ENCODE peak calls at places on chromosomes 7 and 10, in ten cellular contexts. One of them, this sample, is unnamed.

GRCh38 chr10:17989908-17990767 is 38.4 kb downstream of the SLC39A12 start:
- DNase-seq in AG04450: no peak
- DNase-seq in type B pancreatic cell: no peak
- DNase-seq in M059J: peak
- DNase-seq in A549: peak
- DNase-seq in neural progenitor cell: no peak
- DNase-seq in spleen: no peak
- DNase-seq in naive thymus-derived CD4-positive, alpha-beta T cell: no peak
- DNase-seq in ELF-1: no peak
- DNase-seq in ovary: no peak
- DNase-seq in this sample: no peak

GRCh38 chr10:132677905-132678298 is 108.0 kb downstream of the NKX6-2 start:
- DNase-seq in AG04450: no peak
- DNase-seq in type B pancreatic cell: peak
- DNase-seq in M059J: no peak
- DNase-seq in A549: no peak
- DNase-seq in neural progenitor cell: no peak
- DNase-seq in spleen: no peak
- DNase-seq in naive thymus-derived CD4-positive, alpha-beta T cell: no peak
- DNase-seq in ELF-1: no peak
- DNase-seq in ovary: peak
- DNase-seq in this sample: no peak

GRCh38 chr7:152462995-152463713 is 27.4 kb upstream of the KMT2C start:
- DNase-seq in AG04450: peak
- DNase-seq in type B pancreatic cell: no peak
- DNase-seq in M059J: peak
- DNase-seq in A549: no peak
- DNase-seq in neural progenitor cell: peak
- DNase-seq in spleen: no peak
- DNase-seq in naive thymus-derived CD4-positive, alpha-beta T cell: no peak
- DNase-seq in ELF-1: peak
- DNase-seq in ovary: peak
- DNase-seq in this sample: no peak

GRCh38 chr7:47884675-47885074 is 63.6 kb downstream of the PKD1L1 start:
- DNase-seq in AG04450: no peak
- DNase-seq in type B pancreatic cell: no peak
- DNase-seq in M059J: no peak
- DNase-seq in A549: no peak
- DNase-seq in neural progenitor cell: no peak
- DNase-seq in spleen: no peak
- DNase-seq in naive thymus-derived CD4-positive, alpha-beta T cell: no peak
- DNase-seq in ELF-1: no peak
- DNase-seq in ovary: no peak
- DNase-seq in this sample: no peak

GRCh38 chr7:51326646-51327286 is 10.2 kb upstream of the COBL start:
- DNase-seq in AG04450: no peak
- DNase-seq in type B pancreatic cell: peak
- DNase-seq in M059J: no peak
- DNase-seq in A549: no peak
- DNase-seq in neural progenitor cell: peak
- DNase-seq in spleen: peak
- DNase-seq in naive thymus-derived CD4-positive, alpha-beta T cell: no peak
- DNase-seq in ELF-1: peak
- DNase-seq in ovary: no peak
- DNase-seq in this sample: no peak

GRCh38 chr10:63866075-63866746 is 345.0 kb downstream of the REEP3 start:
- DNase-seq in AG04450: no peak
- DNase-seq in type B pancreatic cell: peak
- DNase-seq in M059J: peak
- DNase-seq in A549: peak
- DNase-seq in neural progenitor cell: peak
- DNase-seq in spleen: no peak
- DNase-seq in naive thymus-derived CD4-positive, alpha-beta T cell: peak
- DNase-seq in ELF-1: peak
- DNase-seq in ovary: peak
- DNase-seq in this sample: no peak

GRCh38 chr7:107563761-107564552 is at the start of the genes COG5 and DUS4L:
- DNase-seq in AG04450: peak
- DNase-seq in type B pancreatic cell: peak
- DNase-seq in M059J: peak
- DNase-seq in A549: peak
- DNase-seq in neural progenitor cell: peak
- DNase-seq in spleen: peak
- DNase-seq in naive thymus-derived CD4-positive, alpha-beta T cell: peak
- DNase-seq in ELF-1: peak
- DNase-seq in ovary: peak
- DNase-seq in this sample: no peak

GRCh38 chr10:13987472-13987871 is 343.3 kb downstream of the FRMD4A start:
- DNase-seq in AG04450: no peak
- DNase-seq in type B pancreatic cell: no peak
- DNase-seq in M059J: peak
- DNase-seq in A549: peak
- DNase-seq in neural progenitor cell: no peak
- DNase-seq in spleen: no peak
- DNase-seq in naive thymus-derived CD4-positive, alpha-beta T cell: no peak
- DNase-seq in ELF-1: no peak
- DNase-seq in ovary: no peak
- DNase-seq in this sample: no peak

GRCh38 chr10:97757471-97757870 is 14.3 kb downstream of the SFRP5 start:
- DNase-seq in AG04450: no peak
- DNase-seq in type B pancreatic cell: no peak
- DNase-seq in M059J: no peak
- DNase-seq in A549: no peak
- DNase-seq in neural progenitor cell: no peak
- DNase-seq in spleen: no peak
- DNase-seq in naive thymus-derived CD4-positive, alpha-beta T cell: no peak
- DNase-seq in ELF-1: no peak
- DNase-seq in ovary: no peak
- DNase-seq in this sample: no peak

GRCh38 chr7:7701513-7701912 is 16.9 kb downstream of the RPA3 start:
- DNase-seq in AG04450: no peak
- DNase-seq in type B pancreatic cell: no peak
- DNase-seq in M059J: no peak
- DNase-seq in A549: no peak
- DNase-seq in neural progenitor cell: no peak
- DNase-seq in spleen: no peak
- DNase-seq in naive thymus-derived CD4-positive, alpha-beta T cell: no peak
- DNase-seq in ELF-1: no peak
- DNase-seq in ovary: no peak
- DNase-seq in this sample: no peak

GRCh38 chr7:22943997-22944396 is 69.9 kb downstream of the HYCC1 start:
- DNase-seq in AG04450: peak
- DNase-seq in type B pancreatic cell: no peak
- DNase-seq in M059J: no peak
- DNase-seq in A549: no peak
- DNase-seq in neural progenitor cell: peak
- DNase-seq in spleen: no peak
- DNase-seq in naive thymus-derived CD4-positive, alpha-beta T cell: no peak
- DNase-seq in ELF-1: no peak
- DNase-seq in ovary: no peak
- DNase-seq in this sample: no peak

GRCh38 chr7:24923172-24923865 is 56.7 kb downstream of the OSBPL3 start:
- DNase-seq in AG04450: no peak
- DNase-seq in type B pancreatic cell: no peak
- DNase-seq in M059J: no peak
- DNase-seq in A549: no peak
- DNase-seq in neural progenitor cell: no peak
- DNase-seq in spleen: no peak
- DNase-seq in naive thymus-derived CD4-positive, alpha-beta T cell: no peak
- DNase-seq in ELF-1: no peak
- DNase-seq in ovary: no peak
- DNase-seq in this sample: no peak

GRCh38 chr7:28891192-28891872 is 66.8 kb downstream of the TRIL start:
- DNase-seq in AG04450: no peak
- DNase-seq in type B pancreatic cell: no peak
- DNase-seq in M059J: no peak
- DNase-seq in A549: no peak
- DNase-seq in neural progenitor cell: no peak
- DNase-seq in spleen: no peak
- DNase-seq in naive thymus-derived CD4-positive, alpha-beta T cell: no peak
- DNase-seq in ELF-1: peak
- DNase-seq in ovary: no peak
- DNase-seq in this sample: no peak

GRCh38 chr7:151432658-151433521 is 7.1 kb downstream of the CRYGN start:
- DNase-seq in AG04450: no peak
- DNase-seq in type B pancreatic cell: no peak
- DNase-seq in M059J: no peak
- DNase-seq in A549: no peak
- DNase-seq in neural progenitor cell: no peak
- DNase-seq in spleen: no peak
- DNase-seq in naive thymus-derived CD4-positive, alpha-beta T cell: peak
- DNase-seq in ELF-1: no peak
- DNase-seq in ovary: no peak
- DNase-seq in this sample: no peak

GRCh38 chr10:75402486-75403143 is 1.1 kb upstream of the ZNF503 start:
- DNase-seq in AG04450: no peak
- DNase-seq in type B pancreatic cell: no peak
- DNase-seq in M059J: peak
- DNase-seq in A549: peak
- DNase-seq in neural progenitor cell: peak
- DNase-seq in spleen: no peak
- DNase-seq in naive thymus-derived CD4-positive, alpha-beta T cell: no peak
- DNase-seq in ELF-1: peak
- DNase-seq in ovary: peak
- DNase-seq in this sample: no peak